ENCODE peak calls at places on chromosomes 2 and 18, in four cellular contexts. R is RWPE2, X is cardiac muscle cell, W is WERI-Rb-1. Z is an unnamed sample.

GRCh38 chr2:20349457-20350034 is 1.1 kb downstream of the PUM2 start:
- DNase-seq in X (no peak), R (no peak), W (no peak), Z (no peak)

GRCh38 chr2:196983934-196984333 is 57.4 kb upstream of the PGAP1 start:
- DNase-seq in W (no peak), X (peak; percentile 72), R (no peak), Z (no peak)

GRCh38 chr2:98935777-98936132 is 270 bp downstream of the CRACDL start:
- DNase-seq in R (no peak), W (no peak), X (no peak), Z (no peak)

GRCh38 chr2:109164739-109165221 is 35.8 kb downstream of the SH3RF3 start:
- DNase-seq in X (peak; percentile 72), W (no peak), R (no peak), Z (no peak)

GRCh38 chr2:141313972-141314371 is 816.8 kb downstream of the LRP1B start:
- DNase-seq in X (no peak), W (no peak), R (no peak), Z (no peak)

GRCh38 chr2:231162036-231162345 is 36.4 kb upstream of the ARMC9 start:
- DNase-seq in W (no peak), R (no peak), X (peak; percentile 97), Z (no peak)

GRCh38 chr18:55252946-55253345 is 293.7 kb upstream of the CCDC68 start:
- DNase-seq in W (no peak), R (no peak), X (no peak), Z (no peak)

GRCh38 chr2:217106650-217107014 is 246.8 kb upstream of the TNP1 start:
- DNase-seq in R (no peak), X (peak; percentile 50), W (no peak), Z (no peak)

GRCh38 chr2:216768908-216769401 is 73.6 kb upstream of the IGFBP5 start:
- DNase-seq in R (no peak), W (no peak), X (no peak), Z (no peak)

GRCh38 chr2:232420463-232421188 is 14.0 kb downstream of the ALPG start:
- DNase-seq in X (no peak), R (no peak), W (no peak), Z (peak; percentile 71)

GRCh38 chr2:98025481-98026037 is 29.8 kb upstream of the TMEM131 start:
- DNase-seq in W (no peak), R (no peak), X (no peak), Z (no peak)

GRCh38 chr2:18740428-18740827 is 151.1 kb upstream of the NT5C1B start:
- DNase-seq in X (peak; percentile 93), W (no peak), R (no peak), Z (no peak)

GRCh38 chr18:64026350-64026749 is 56.5 kb downstream of the SERPINB8 start:
- DNase-seq in W (no peak), R (no peak), X (no peak), Z (no peak)

GRCh38 chr2:57107353-57107752 is 923.6 kb downstream of the CCDC85A start:
- DNase-seq in X (no peak), W (no peak), R (no peak), Z (no peak)

GRCh38 chr2:41610501-41611242 is 437.1 kb upstream of the PKDCC start:
- DNase-seq in W (peak; percentile 72), R (no peak), X (peak; percentile 77), Z (no peak)
- TF ChIP-seq CTCF in W (no peak), R (no peak), X (no peak), Z (no peak)

DNA sequence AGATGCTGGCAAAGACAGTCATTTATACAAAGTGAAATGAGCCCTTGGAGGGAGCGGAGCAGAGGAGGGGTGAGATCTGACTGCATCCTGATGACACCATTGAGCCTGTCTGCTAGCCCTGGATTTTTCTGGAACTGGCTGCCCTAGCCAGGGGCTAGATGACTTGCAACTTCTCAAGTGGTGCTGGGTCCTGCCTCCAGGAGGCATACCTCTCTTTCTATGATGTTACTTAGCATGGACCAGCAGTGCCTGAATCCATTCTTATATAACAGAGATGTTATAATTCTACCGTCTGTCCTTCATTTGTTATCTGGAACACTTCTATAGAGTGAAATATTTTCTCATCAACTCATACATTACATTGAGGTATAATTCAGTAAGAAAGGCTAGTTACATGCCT is 8.5 kb upstream of the TWIST2 start:
- DNase-seq in W (no peak), R (no peak), X (no peak), Z (no peak)
- TF ChIP-seq CTCF in W (no peak), R (no peak), X (peak; percentile 13), Z (no peak)

GRCh38 chr2:29041161-29041660 is 33.1 kb downstream of the PCARE start:
- DNase-seq in W (no peak), X (no peak), R (no peak), Z (no peak)

GRCh38 chr2:29039718-29040480 is 34.4 kb downstream of the PCARE start:
- DNase-seq in W (no peak), R (no peak), X (peak; percentile 44), Z (no peak)

GRCh38 chr2:29046321-29046720 is 28.0 kb downstream of the PCARE start:
- DNase-seq in X (no peak), W (peak; percentile 84), R (no peak), Z (no peak)

GRCh38 chr2:29040552-29040951 is 33.8 kb downstream of the PCARE start:
- DNase-seq in R (no peak), W (no peak), X (no peak), Z (no peak)

DNA sequence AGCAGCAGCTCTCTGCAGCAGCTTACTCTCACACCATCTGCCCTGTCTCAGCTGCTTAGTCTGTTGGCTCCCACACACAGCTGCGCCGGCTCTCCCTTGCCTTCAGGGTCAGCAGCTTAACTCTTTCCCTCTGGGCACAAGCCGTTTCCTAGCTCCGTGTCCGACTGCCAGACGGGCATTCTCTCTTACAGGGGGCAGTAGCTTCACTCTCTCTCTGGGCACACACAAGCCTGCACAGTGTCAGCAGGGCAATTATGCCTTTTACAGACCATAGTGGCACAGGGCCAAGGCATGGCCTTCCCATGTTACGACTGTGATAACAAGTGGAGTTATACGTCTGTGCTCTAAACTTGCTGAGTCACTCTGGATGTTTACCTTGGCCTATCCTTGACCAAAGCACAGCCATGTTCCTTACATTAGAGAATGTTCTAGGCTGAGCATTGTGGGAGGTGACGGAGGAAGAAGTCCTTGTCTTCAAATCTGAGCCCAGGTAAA is 31.7 kb downstream of the PCARE start:
- DNase-seq in X (peak; percentile 78), W (peak; percentile 96), R (no peak), Z (no peak)
- TF ChIP-seq CTCF in X (no peak), W (no peak), R (no peak), Z (no peak)

GRCh38 chr2:138829326-138829725 is 49.1 kb upstream of the NXPH2 start:
- DNase-seq in X (peak; percentile 37), R (no peak), W (peak; percentile 72), Z (peak; percentile 73)
- TF ChIP-seq CTCF in X (peak; percentile 41), R (peak; percentile 43), W (peak; percentile 77), Z (peak; percentile 67)

GRCh38 chr18:8507881-8508280 is 101.4 kb upstream of the RAB12 start:
- DNase-seq in R (no peak), W (no peak), X (no peak), Z (no peak)

GRCh38 chr18:8506251-8507049 is 102.8 kb upstream of the RAB12 start:
- DNase-seq in R (no peak), W (no peak), X (no peak), Z (no peak)

GRCh38 chr18:8508320-8508719 is 100.9 kb upstream of the RAB12 start:
- DNase-seq in W (no peak), R (no peak), X (no peak), Z (no peak)

GRCh38 chr18:8505036-8505435 is 104.2 kb upstream of the RAB12 start:
- DNase-seq in W (no peak), X (no peak), R (no peak), Z (no peak)

DNA sequence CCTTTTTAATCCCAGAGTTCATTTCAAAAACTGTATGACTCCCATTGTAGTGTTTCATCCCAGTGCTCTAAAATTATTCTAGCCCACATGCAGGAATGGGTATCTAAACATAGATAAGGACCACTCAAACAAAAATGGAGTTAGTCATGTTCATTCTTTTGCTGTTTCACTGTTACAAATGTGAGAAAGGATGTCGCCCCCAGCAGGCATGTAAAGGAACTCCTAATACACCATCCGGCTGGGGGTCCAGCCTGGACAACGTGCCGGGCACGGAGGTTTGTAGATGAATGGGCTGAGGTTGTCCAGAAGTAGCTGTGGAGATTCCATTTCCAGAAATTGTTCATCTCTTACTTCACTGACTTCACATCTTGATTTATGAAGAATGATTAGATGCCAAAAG is 101.9 kb upstream of the RAB12 start:
- DNase-seq in W (peak; percentile 22), R (no peak), X (peak; percentile 21), Z (peak; percentile 16)
- TF ChIP-seq CTCF in W (peak; percentile 53), R (peak; percentile 19), X (peak; percentile 36), Z (peak; percentile 41)

GRCh38 chr2:219496781-219497494 is 1.8 kb upstream of the GMPPA start:
- DNase-seq in R (no peak), W (no peak), X (peak; percentile 21), Z (no peak)

GRCh38 chr2:219494952-219495530 is 3.6 kb upstream of the GMPPA start:
- DNase-seq in W (no peak), X (no peak), R (no peak), Z (no peak)

GRCh38 chr2:219496247-219496646 is 2.4 kb upstream of the GMPPA start:
- DNase-seq in R (no peak), X (no peak), W (no peak), Z (no peak)

GRCh38 chr2:219497495-219498279 is 1.0 kb upstream of the GMPPA start:
- DNase-seq in W (peak; percentile 90), X (peak; percentile 91), R (peak; percentile 85), Z (peak; percentile 82)

DNA sequence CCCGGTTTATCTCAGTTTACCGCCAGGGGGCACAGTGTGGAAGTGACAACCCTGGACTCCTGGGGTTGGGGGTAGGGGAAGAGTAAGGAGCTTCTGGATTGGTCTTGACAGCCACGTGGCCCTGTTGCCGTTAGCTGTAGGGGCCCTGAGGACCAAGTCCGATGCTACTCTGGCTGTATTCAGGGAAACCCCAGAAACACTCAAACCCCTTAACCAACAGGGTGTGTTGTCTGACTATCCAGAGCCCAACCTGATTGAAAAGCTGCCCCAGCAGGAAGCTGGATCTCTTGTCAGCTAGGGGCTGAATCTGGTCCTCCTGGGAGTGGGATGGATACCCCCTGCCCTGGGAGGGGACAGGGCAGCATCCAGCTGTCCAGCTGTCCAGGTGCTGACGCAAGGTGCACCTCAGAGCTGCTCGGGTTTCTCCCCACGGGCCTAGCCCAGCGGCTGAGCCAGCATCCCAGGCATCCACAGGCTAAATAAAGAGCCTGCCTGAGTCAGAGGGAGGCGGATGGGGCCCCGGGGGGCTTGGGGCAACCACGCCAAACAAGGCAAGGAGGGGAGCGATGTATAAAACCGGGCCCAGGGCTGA is 3.1 kb upstream of the GMPPA start:
- DNase-seq in X (peak; percentile 83), W (peak; percentile 90), R (no peak), Z (peak; percentile 78)
- TF ChIP-seq CTCF in X (peak; percentile 73), W (peak; percentile 61), R (peak; percentile 63), Z (no peak)

GRCh38 chr2:230071421-230071820 is 2.7 kb upstream of the SLC16A14 start:
- DNase-seq in X (no peak), W (no peak), R (no peak), Z (no peak)

GRCh38 chr2:230069418-230069817 is 694 bp upstream of the SLC16A14 start:
- DNase-seq in W (no peak), R (no peak), X (no peak), Z (no peak)

GRCh38 chr2:230067990-230068657 is 600 bp downstream of the SLC16A14 start:
- DNase-seq in X (peak; percentile 27), R (peak; percentile 74), W (peak; percentile 9), Z (peak; percentile 73)

DNA sequence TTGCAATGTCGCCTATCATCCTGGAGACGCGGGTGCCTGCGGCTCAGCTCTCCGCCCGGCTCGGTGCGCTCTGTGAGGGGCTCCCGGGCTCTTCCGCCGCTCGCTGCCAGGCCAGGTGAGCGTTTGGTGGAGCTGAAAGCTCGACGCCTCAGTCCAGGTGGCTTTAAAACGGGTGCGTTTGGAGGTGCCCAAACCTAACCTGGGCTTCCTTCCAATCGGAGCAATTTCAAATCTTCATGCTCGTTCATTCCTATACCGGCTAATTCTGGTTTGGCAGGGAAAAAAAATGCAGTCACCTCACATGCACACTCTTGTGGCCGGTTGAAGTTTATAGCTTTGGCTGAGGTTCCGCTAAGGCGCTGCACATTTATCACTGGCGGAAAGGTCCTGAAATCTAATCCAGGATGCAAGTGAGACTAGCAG is at the start of gene SLC16A14:
- DNase-seq in R (no peak), W (peak; percentile 9), X (peak; percentile 65), Z (peak; percentile 27)
- TF ChIP-seq CTCF in R (peak; percentile 47), W (no peak), X (peak; percentile 35), Z (no peak)